ENCODE peak calls at places on chromosomes 4 and X, in six cellular contexts. One of them, this sample, is unnamed.
A peak's percentile ranks its signal among the peaks of the same experiment; 100 is the strongest.

GRCh38 chr4:26075588-26075987 is 161.6 kb downstream of the SMIM20 start:
- DNase-seq in HFF-Myc: no peak
- DNase-seq in OCI-LY7: no peak
- DNase-seq in colonic mucosa: no peak
- DNase-seq in heart right ventricle: no peak
- DNase-seq in left lung: no peak
- DNase-seq in this sample: no peak

GRCh38 chr4:61254406-61254805 is 54.3 kb downstream of the ADGRL3 start:
- DNase-seq in heart right ventricle: no peak
- DNase-seq in left lung: no peak
- DNase-seq in HFF-Myc: no peak
- DNase-seq in colonic mucosa: no peak
- DNase-seq in OCI-LY7: no peak
- DNase-seq in this sample: no peak

GRCh38 chr4:158540125-158540907 is 18.6 kb downstream of the RXFP1 start:
- DNase-seq in OCI-LY7: no peak
- DNase-seq in HFF-Myc: no peak
- DNase-seq in heart right ventricle: no peak
- DNase-seq in left lung: no peak
- DNase-seq in colonic mucosa: no peak
- DNase-seq in this sample: no peak

GRCh38 chrX:1138476-1138875 is 74.0 kb downstream of the CRLF2 start:
- DNase-seq in colonic mucosa: no peak
- DNase-seq in heart right ventricle: no peak
- DNase-seq in left lung: no peak
- DNase-seq in HFF-Myc: no peak
- DNase-seq in OCI-LY7: no peak
- DNase-seq in this sample: no peak

GRCh38 chr4:114886761-114887160 is 226.7 kb downstream of the NDST4 start:
- DNase-seq in HFF-Myc: no peak
- DNase-seq in heart right ventricle: no peak
- DNase-seq in OCI-LY7: no peak
- DNase-seq in left lung: no peak
- DNase-seq in colonic mucosa: no peak
- DNase-seq in this sample: no peak

GRCh38 chrX:113353134-113353533 is 512.5 kb upstream of the AMOT start:
- DNase-seq in left lung: no peak
- DNase-seq in HFF-Myc: no peak
- DNase-seq in colonic mucosa: no peak
- DNase-seq in heart right ventricle: no peak
- DNase-seq in OCI-LY7: no peak
- DNase-seq in this sample: no peak

GRCh38 chrX:129600981-129601424 is 53.8 kb downstream of the APLN start:
- DNase-seq in colonic mucosa: no peak
- DNase-seq in left lung: no peak
- DNase-seq in heart right ventricle: no peak
- DNase-seq in HFF-Myc: no peak
- DNase-seq in OCI-LY7: peak; percentile 34
- DNase-seq in this sample: no peak

GRCh38 chrX:68589372-68589753 is 58.1 kb upstream of the STARD8 start:
- DNase-seq in colonic mucosa: no peak
- DNase-seq in heart right ventricle: no peak
- DNase-seq in left lung: no peak
- DNase-seq in HFF-Myc: no peak
- DNase-seq in OCI-LY7: no peak
- DNase-seq in this sample: no peak

GRCh38 chr4:40195182-40196177 is 1.4 kb upstream of the RHOH start:
- DNase-seq in HFF-Myc: no peak
- DNase-seq in left lung: no peak
- DNase-seq in OCI-LY7: peak; percentile 51
- DNase-seq in colonic mucosa: no peak
- DNase-seq in heart right ventricle: no peak
- DNase-seq in this sample: no peak

GRCh38 chrX:129980540-129981206 is 1.8 kb upstream of the BCORL1 start:
- DNase-seq in OCI-LY7: no peak
- DNase-seq in left lung: peak; percentile 59
- DNase-seq in colonic mucosa: peak; percentile 71
- DNase-seq in HFF-Myc: no peak
- DNase-seq in heart right ventricle: peak; percentile 72
- DNase-seq in this sample: peak; percentile 19

GRCh38 chr4:40183615-40184411 is 13.0 kb upstream of the RHOH start:
- DNase-seq in HFF-Myc: no peak
- DNase-seq in heart right ventricle: no peak
- DNase-seq in colonic mucosa: peak; percentile 8
- DNase-seq in left lung: no peak
- DNase-seq in OCI-LY7: peak; percentile 52
- DNase-seq in this sample: no peak

GRCh38 chr4:52376107-52376704 is 282.9 kb downstream of the USP46 start:
- DNase-seq in colonic mucosa: peak; percentile 24
- DNase-seq in heart right ventricle: no peak
- DNase-seq in OCI-LY7: peak; percentile 48
- DNase-seq in HFF-Myc: peak; percentile 24
- DNase-seq in left lung: no peak
- DNase-seq in this sample: peak; percentile 14

GRCh38 chr4:181908168-181908567 is 335.0 kb upstream of the TENM3 start:
- DNase-seq in left lung: no peak
- DNase-seq in colonic mucosa: no peak
- DNase-seq in OCI-LY7: no peak
- DNase-seq in heart right ventricle: no peak
- DNase-seq in HFF-Myc: no peak
- DNase-seq in this sample: no peak

GRCh38 chr4:110619401-110620247 is 3.3 kb downstream of the PITX2 start:
- DNase-seq in HFF-Myc: no peak
- DNase-seq in colonic mucosa: no peak
- DNase-seq in left lung: no peak
- DNase-seq in OCI-LY7: no peak
- DNase-seq in heart right ventricle: no peak
- DNase-seq in this sample: no peak

GRCh38 chr4:111641813-111642579 is 503.3 kb upstream of the FAM241A start:
- DNase-seq in colonic mucosa: peak; percentile 48
- DNase-seq in left lung: peak; percentile 44
- DNase-seq in heart right ventricle: no peak
- DNase-seq in OCI-LY7: peak; percentile 81
- DNase-seq in HFF-Myc: peak; percentile 87
- DNase-seq in this sample: peak; percentile 75

GRCh38 chr4:68256284-68256683 is 10.8 kb upstream of the TMPRSS11B start:
- DNase-seq in heart right ventricle: no peak
- DNase-seq in OCI-LY7: no peak
- DNase-seq in colonic mucosa: no peak
- DNase-seq in HFF-Myc: no peak
- DNase-seq in left lung: no peak
- DNase-seq in this sample: no peak

DNA sequence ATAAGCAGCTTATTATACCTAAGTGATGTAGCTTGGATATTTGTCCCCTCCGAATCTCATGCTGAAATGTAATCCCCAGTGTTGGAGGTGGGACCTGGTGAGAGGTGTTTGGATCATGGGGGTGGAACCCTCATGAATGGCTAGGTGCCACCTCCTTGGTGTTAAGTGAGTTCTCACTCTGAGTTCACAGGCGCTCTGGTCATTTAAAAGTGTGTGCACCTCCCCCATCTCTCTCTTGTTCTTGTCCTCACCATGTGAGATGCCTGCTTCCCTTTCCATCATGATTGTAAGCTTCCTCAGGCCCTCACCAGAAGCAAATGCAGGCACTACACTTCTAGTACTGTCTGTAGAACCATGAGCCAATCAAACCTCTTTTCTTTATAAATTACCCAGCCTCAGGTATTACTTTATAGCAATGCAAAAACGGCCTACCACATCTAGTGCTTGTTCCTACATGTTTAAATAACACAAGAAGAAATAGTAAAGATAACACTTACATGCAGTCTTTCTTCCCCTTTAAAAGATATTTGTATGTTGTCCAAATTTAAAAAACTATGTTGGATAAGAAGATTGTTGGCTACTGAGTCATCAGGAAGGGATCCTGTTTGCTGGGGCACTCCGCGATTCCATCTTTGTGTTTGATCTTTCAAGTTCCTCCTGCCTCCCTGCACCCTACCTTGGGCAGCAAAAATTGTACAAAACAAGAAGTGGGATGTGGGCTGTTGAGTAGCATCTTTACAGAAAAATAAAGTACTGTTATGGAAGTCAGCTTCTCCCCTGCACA is 29.7 kb downstream of the PPP1R2C start:
- DNase-seq in colonic mucosa: no peak
- DNase-seq in left lung: no peak
- DNase-seq in OCI-LY7: no peak
- DNase-seq in HFF-Myc: no peak
- DNase-seq in heart right ventricle: no peak
- DNase-seq in this sample: no peak
- TF ChIP-seq CTCF in colonic mucosa: no peak
- TF ChIP-seq CTCF in left lung: no peak
- TF ChIP-seq CTCF in OCI-LY7: no peak
- TF ChIP-seq CTCF in HFF-Myc: no peak
- TF ChIP-seq CTCF in heart right ventricle: no peak
- TF ChIP-seq CTCF in this sample: no peak

DNA sequence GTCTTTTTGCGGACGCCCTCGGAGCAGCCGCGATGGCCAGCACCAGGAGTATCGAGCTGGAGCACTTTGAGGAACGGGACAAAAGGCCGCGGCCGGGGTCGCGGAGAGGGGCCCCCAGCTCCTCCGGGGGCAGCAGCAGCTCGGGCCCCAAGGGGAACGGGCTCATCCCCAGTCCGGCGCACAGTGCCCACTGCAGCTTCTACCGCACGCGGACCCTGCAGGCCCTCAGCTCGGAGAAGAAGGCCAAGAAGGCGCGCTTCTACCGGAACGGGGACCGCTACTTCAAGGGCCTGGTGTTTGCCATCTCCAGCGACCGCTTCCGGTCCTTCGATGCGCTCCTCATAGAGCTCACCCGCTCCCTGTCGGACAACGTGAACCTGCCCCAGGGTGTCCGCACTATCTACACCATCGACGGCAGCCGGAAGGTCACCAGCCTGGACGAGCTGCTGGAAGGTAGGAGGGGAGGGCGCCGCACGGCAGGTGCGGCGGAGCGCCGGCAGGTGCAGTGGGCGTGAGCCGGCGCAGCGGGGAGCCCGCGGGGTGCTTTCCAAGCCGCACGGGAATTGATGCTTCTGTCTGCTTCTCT is 844 bp downstream of the DCLK2 start:
- DNase-seq in colonic mucosa: peak; percentile 43
- DNase-seq in left lung: peak; percentile 39
- DNase-seq in heart right ventricle: peak; percentile 43
- DNase-seq in HFF-Myc: no peak
- DNase-seq in OCI-LY7: no peak
- DNase-seq in this sample: peak; percentile 51
- TF ChIP-seq CTCF in colonic mucosa: no peak
- TF ChIP-seq CTCF in left lung: no peak
- TF ChIP-seq CTCF in heart right ventricle: peak; percentile 34
- TF ChIP-seq CTCF in HFF-Myc: no peak
- TF ChIP-seq CTCF in OCI-LY7: no peak
- TF ChIP-seq CTCF in this sample: no peak

GRCh38 chrX:121581885-121582284 is 534.5 kb downstream of the GLUD2 start:
- DNase-seq in heart right ventricle: no peak
- DNase-seq in HFF-Myc: no peak
- DNase-seq in colonic mucosa: no peak
- DNase-seq in OCI-LY7: no peak
- DNase-seq in left lung: no peak
- DNase-seq in this sample: no peak

GRCh38 chrX:121579016-121579760 is 531.8 kb downstream of the GLUD2 start:
- DNase-seq in HFF-Myc: peak; percentile 0
- DNase-seq in OCI-LY7: peak; percentile 55
- DNase-seq in colonic mucosa: peak; percentile 26
- DNase-seq in heart right ventricle: no peak
- DNase-seq in left lung: no peak
- DNase-seq in this sample: peak; percentile 49
- TF ChIP-seq CTCF in HFF-Myc: no peak
- TF ChIP-seq CTCF in OCI-LY7: peak; percentile 75
- TF ChIP-seq CTCF in colonic mucosa: peak; percentile 18
- TF ChIP-seq CTCF in heart right ventricle: peak; percentile 41
- TF ChIP-seq CTCF in left lung: no peak
- TF ChIP-seq CTCF in this sample: no peak

DNA sequence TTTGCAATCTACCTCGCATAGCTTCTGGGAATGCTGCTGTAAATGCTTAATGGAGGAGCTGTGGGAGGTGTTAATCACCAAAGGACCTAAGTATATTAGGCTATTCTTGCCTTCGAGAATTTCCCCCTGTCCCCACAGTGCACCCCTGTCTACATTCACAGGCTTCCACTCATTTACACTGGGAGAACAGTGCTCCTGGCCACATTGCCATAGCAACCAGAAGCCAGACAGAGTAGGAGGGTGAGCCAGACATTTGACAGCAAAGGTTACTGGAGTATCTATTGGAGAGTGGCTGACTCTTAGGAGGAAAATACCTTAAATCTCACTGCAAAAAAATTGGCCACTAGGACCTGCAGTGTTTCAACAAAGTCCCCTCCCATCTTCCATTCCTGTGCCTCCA is 185.9 kb upstream of the PBDC1 start:
- DNase-seq in left lung: no peak
- DNase-seq in heart right ventricle: no peak
- DNase-seq in HFF-Myc: no peak
- DNase-seq in OCI-LY7: no peak
- DNase-seq in colonic mucosa: no peak
- DNase-seq in this sample: no peak
- TF ChIP-seq CTCF in left lung: no peak
- TF ChIP-seq CTCF in heart right ventricle: no peak
- TF ChIP-seq CTCF in HFF-Myc: no peak
- TF ChIP-seq CTCF in OCI-LY7: no peak
- TF ChIP-seq CTCF in colonic mucosa: no peak
- TF ChIP-seq CTCF in this sample: no peak

DNA sequence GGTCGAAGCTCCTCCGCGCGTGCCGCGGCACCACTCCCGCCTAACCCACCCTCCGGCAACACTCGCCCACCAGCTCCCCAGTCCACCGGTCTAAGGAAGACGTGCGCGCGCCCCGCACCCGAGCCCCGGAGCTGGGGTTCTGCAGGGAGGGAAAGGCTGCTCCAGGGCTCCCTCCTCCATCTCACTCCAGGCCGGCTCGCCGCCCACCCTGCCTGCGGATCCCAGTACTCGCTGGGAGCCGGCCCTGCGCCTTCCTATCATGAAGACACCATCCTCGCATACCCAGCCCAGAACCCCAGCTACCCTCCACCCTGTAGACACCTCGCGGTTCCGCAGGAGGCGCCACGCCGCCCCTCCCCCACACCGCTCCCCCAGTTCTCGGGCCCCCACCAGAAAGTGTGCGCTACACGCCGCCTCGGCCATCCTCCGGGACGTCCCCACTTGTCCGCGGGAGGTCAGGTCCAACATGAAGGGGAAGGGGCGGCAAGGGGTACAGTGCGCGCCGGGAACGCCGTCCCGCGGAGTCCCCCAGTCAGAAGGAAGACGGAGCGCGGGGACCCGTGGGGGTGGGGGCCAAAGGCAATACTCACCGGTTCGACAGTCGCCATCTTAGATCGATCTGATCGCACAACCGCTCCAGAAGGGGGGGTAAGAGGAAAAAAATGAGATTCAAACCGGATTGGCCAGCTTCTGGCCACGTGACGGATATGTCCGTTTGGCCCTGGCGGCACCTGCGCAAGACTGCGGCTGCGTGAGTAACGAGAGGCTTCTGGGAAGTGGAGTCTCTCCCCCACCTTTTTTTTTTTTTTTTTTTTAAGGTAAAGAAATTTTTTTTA is at the start of gene EIF4E:
- DNase-seq in HFF-Myc: peak; percentile 96
- DNase-seq in heart right ventricle: peak; percentile 97
- DNase-seq in left lung: peak; percentile 99
- DNase-seq in OCI-LY7: peak; percentile 99
- DNase-seq in colonic mucosa: peak; percentile 97
- DNase-seq in this sample: peak; percentile 92
- TF ChIP-seq CTCF in HFF-Myc: peak; percentile 8
- TF ChIP-seq CTCF in heart right ventricle: no peak
- TF ChIP-seq CTCF in left lung: peak; percentile 16
- TF ChIP-seq CTCF in OCI-LY7: peak; percentile 45
- TF ChIP-seq CTCF in colonic mucosa: no peak
- TF ChIP-seq CTCF in this sample: no peak